ENCODE peak calls at places on chromosomes 5 and 9, in five cellular contexts. N is prostate gland, J is colonic mucosa, F is transverse colon, U is neuronal stem cell. E is an unnamed sample. For H3K4me1, the result is how much of the 10 kb centered on the place peaks cover.

GRCh38 chr5:17252543-17252942 is 35.1 kb downstream of the BASP1 start:
- DNase-seq in F (no peak), N (no peak), J (no peak), U (no peak), E (no peak)

GRCh38 chr5:111744455-111744854 is 12.5 kb downstream of the NREP start:
- DNase-seq in U (no peak), J (no peak), F (no peak), N (no peak), E (no peak)

GRCh38 chr9:108973876-108974275 is 39.4 kb downstream of the CTNNAL1 start:
- DNase-seq in U (no peak), J (no peak), F (no peak), N (no peak), E (no peak)

GRCh38 chr5:351911-352225 is 30.4 kb downstream of the AHRR start:
- DNase-seq in J (no peak), F (no peak), N (no peak), U (no peak), E (no peak)

GRCh38 chr5:33755216-33755615 is 136.6 kb downstream of the ADAMTS12 start:
- DNase-seq in N (no peak), F (no peak), J (no peak), U (no peak), E (no peak)

GRCh38 chr5:134533115-134533815 is 7.8 kb downstream of the JADE2 start:
- DNase-seq in J (peak), N (no peak), U (no peak), F (no peak), E (no peak)

GRCh38 chr9:117278020-117278419 is 136.8 kb downstream of the ASTN2 start:
- DNase-seq in U (no peak), J (no peak), N (no peak), F (no peak), E (no peak)

GRCh38 chr5:1552469-1553255 is 28.9 kb upstream of the LPCAT1 start:
- DNase-seq in J (peak), F (peak), N (peak), U (peak), E (no peak)

GRCh38 chr5:13993926-13994325 is 49.4 kb upstream of the DNAH5 start:
- DNase-seq in F (no peak), J (no peak), N (no peak), U (no peak), E (no peak)

GRCh38 chr9:76255781-76256455 is 138.3 kb downstream of the RFK start:
- DNase-seq in J (peak), F (peak), U (no peak), N (peak), E (no peak)

GRCh38 chr5:113070901-113071300 is 94.3 kb downstream of the DCP2 start:
- DNase-seq in U (no peak), J (no peak), F (no peak), N (no peak), E (no peak)

GRCh38 chr9:86649913-86650312 is 295.7 kb upstream of the TUT7 start:
- DNase-seq in U (no peak), F (no peak), N (no peak), J (no peak), E (no peak)

GRCh38 chr9:98654247-98654646 is 54.5 kb downstream of the GABBR2 start:
- DNase-seq in U (no peak), N (no peak), F (no peak), J (no peak), E (no peak)

GRCh38 chr9:34642679-34643078 is 3.8 kb upstream of the GALT start:
- DNase-seq in N (no peak), U (no peak), J (no peak), F (no peak), E (no peak)

DNA sequence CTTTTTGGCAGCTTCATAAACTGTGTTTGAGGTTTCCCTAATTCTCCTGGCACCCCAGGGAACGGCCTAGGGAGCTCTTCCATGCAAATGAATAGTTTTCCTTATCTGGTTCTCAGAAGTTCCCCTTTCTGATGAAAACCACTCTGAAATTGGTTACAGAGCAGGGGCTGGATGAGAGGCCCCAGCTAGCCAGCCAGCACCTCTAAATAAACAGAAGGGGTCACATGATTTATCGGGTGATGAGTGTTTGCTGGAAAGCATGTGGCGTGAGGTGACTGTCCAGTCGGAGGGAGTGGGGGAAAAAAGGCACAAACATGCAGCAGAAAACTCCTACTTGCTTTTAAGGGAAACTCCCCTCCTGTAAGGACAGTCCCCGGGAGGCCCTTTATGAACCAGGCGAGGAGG is 261.2 kb upstream of the ANKRD55 start:
- DNase-seq in N (no peak), F (no peak), J (no peak), U (no peak), E (no peak)
- H3K4me3 ChIP-seq in N (no peak), F (no peak), J (no peak), U (no peak), E (no peak)

DNA sequence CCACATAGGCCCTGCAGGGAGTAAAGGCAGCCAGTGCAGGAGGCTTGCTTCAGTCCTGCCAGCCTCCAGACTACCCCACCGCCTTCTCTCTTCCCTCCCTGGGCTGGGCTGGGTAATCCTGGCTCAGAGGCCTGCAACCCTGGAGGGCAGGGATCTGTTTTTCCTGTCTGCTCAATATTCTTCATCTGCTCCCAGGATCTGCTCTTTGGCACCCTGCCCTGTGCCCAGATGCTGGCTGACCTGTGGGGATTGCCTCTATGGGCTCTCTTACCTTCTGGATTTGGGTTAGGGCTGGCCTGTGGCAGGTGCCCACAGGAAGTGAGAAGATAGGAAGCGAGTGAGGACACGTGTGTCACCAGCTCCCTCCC is 7.3 kb upstream of the ANGPTL2 start:
- DNase-seq in F (no peak), J (no peak), U (no peak), N (no peak), E (no peak)
- H3K4me1 ChIP-seq in F (under half), J (under half), U (under half), N (under half), E (under half)

DNA sequence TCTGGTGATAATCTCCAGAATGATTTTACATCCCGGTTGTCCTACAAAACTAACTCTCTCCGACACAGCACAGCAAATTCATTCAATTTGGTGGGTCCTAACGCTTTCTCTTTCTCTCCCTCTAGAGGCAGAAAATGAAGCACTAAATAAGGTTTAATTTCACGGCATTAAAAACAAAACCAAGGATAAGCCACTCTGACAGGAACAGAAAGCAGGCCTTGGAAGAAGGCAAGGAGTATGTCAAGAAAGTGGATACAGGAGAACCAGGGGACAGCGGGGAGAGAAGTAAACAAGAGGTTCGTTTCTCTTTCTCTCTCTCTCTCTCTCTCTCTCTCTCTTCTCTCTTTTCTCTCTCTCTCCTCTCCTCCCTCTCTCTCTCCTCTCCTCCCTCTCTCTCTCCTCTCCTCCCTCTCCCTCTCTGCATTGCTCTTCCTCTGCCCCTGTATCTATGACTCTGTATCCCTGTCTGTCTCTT is 49.8 kb downstream of the EBF1 start:
- DNase-seq in J (no peak), U (no peak), N (no peak), F (no peak), E (no peak)
- H3K4me3 ChIP-seq in J (no peak), U (no peak), N (no peak), F (no peak), E (no peak)

GRCh38 chr9:69190086-69190865 is 16.2 kb downstream of the TJP2 start:
- DNase-seq in N (no peak), F (no peak), U (no peak), J (no peak), E (no peak)
- H3K4me1 ChIP-seq in N (under half), F (under half), U (under half), J (under half), E (under half)

GRCh38 chr9:15972760-15973159 is 419.9 kb downstream of the CCDC171 start:
- DNase-seq in N (no peak), F (no peak), J (no peak), U (no peak), E (no peak)
- H3K4me3 ChIP-seq in N (no peak), F (no peak), J (no peak), U (no peak), E (no peak)

GRCh38 chr9:113516840-113517577 is 53.5 kb downstream of the RGS3 start:
- DNase-seq in U (no peak), N (no peak), J (no peak), F (peak), E (no peak)
- H3K4me1 ChIP-seq in U (under half), N (under half), J (under half), F (under half), E (under half)

GRCh38 chr5:43354774-43355173 is 41.6 kb upstream of the HMGCS1 start:
- DNase-seq in U (no peak), J (no peak), N (no peak), F (no peak), E (no peak)
- H3K4me3 ChIP-seq in U (no peak), J (no peak), N (no peak), F (no peak), E (no peak)

DNA sequence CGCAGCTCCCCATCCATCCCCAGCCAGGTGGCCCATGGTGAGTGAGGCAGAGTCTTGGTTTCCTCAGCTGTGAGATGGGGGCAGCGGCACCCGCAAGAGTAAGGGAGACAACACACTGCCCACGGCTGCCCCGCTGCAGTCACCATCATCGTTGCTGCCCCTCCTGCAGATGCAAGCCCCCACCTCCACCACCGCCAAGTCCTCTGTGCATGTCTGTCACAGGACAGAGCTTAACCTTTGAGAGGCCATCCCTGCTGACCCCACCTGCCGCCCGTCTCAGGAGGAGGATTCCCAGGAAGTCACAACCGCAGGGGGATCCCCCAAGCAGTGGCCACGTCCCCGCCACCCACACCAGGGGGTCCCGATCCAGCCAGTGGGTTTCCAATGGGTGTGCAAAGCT is 113.7 kb downstream of the VAV2 start:
- DNase-seq in F (no peak), U (no peak), J (no peak), N (no peak), E (no peak)
- H3K4me1 ChIP-seq in F (under half), U (under half), J (under half), N (under half), E (half or more)

DNA sequence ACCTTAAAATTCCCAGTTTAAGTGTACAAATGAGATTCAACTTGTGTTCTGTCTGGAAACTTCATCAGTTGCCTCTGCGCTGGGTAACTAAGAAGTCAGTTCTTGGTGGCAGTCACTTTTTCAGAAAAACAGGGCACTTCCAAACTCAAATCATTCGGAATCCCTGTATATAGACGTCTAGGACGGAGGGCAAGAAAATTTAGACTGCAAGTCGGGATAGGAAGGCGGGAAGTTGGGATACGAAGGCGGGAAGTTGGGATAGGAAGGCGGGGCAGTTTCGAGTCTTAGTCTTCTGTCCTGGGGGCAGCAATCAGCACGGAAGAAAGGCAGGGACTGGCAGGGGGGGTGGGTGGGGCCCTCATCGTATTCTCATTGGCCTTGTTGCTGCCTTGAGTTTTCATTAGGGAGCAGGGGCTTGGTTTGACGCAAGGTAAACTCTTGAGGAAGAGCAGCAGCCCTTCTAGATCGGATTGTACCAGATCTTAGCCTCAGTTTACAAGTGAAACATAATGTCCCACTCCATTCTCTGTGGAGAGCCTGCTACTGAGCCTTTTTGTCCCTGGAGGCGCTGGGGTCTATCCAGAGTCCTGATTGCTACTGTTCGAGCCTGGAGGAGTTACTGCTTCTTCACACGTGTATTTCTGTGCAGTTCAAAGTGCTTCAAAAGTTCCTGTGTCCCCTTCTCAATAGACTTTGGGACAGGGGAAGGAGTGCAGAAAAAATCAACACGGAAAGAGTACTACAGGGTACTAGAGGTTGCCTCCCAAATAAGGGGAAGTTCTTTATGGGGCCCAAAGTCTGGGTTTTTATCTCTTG is 2.7 kb upstream of the PURA start:
- DNase-seq in N (no peak), U (no peak), J (no peak), F (no peak), E (no peak)
- H3K4me3 ChIP-seq in N (no peak), U (no peak), J (no peak), F (no peak), E (no peak)

DNA sequence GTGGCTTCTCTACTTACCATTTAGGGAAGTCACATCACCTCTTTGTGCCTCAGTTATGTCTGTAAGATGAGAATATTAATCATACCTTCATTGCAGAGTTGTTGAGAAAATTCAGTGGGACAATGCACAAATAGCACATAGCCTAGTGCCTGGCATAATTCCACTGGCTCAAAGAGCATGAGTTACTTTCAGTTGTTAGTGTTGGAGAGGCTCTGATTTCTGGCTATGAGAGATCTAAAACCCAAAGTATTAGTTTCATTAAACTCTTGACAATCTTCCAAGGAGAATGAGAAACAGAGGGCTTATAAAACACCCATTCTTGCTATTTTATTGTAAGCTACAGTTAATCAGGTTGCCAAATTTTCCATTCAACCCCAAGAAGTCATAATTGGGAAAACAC is 111.4 kb upstream of the NR3C1 start:
- DNase-seq in N (no peak), J (no peak), U (no peak), F (no peak), E (no peak)
- H3K4me1 ChIP-seq in N (under half), J (under half), U (under half), F (under half), E (under half)

E was measured in Caco-2.